ENCODE peak calls at places on chromosomes 3 and 15, in five cellular contexts. J is IMR-90, B is K562, V is H1, E is HepG2. M is an unnamed sample.
A peak's percentile ranks its signal among the peaks of the same experiment; 100 is the strongest.

GRCh38 chr3:195731356-195731960 is 10.7 kb downstream of the MUC20 start:
- DNase-seq in J (no peak), E (no peak), V (no peak), B (no peak), M (no peak)

GRCh38 chr15:101146118-101146702 is 105.6 kb downstream of the CHSY1 start:
- DNase-seq in B (no peak), E (no peak), V (no peak), J (no peak), M (no peak)

GRCh38 chr15:52013151-52013791 is 5.7 kb upstream of the MAPK6 start:
- DNase-seq in E (no peak), B (no peak), V (no peak), J (peak; percentile 80), M (peak; percentile 36)

GRCh38 chr3:147838650-147839049 is 429.5 kb downstream of the ZIC1 start:
- DNase-seq in J (peak; percentile 24), V (no peak), B (no peak), E (no peak), M (no peak)

GRCh38 chr15:29139540-29140459 is 129.8 kb downstream of the NSMCE3 start:
- DNase-seq in V (peak; percentile 94), J (peak; percentile 24), E (no peak), B (peak; percentile 85), M (peak; percentile 86)

GRCh38 chr15:62649793-62650420 is 392.6 kb upstream of the TPM1 start:
- DNase-seq in B (no peak), V (no peak), E (no peak), J (peak; percentile 58), M (no peak)

GRCh38 chr3:81622395-81622794 is 139.1 kb downstream of the GBE1 start:
- DNase-seq in E (no peak), V (no peak), J (peak; percentile 53), B (no peak), M (no peak)

GRCh38 chr3:171526146-171526545 is 65.9 kb upstream of the TNIK start:
- DNase-seq in B (no peak), J (peak; percentile 65), E (no peak), V (no peak), M (no peak)

GRCh38 chr15:60426870-60427528 is 29.2 kb upstream of the ANXA2 start:
- DNase-seq in E (no peak), J (peak; percentile 85), V (no peak), B (no peak), M (no peak)

GRCh38 chr15:92869977-92870644 is 30.0 kb upstream of the CHD2 start:
- DNase-seq in E (no peak), J (peak; percentile 37), V (peak; percentile 40), B (no peak), M (no peak)

GRCh38 chr3:188695251-188695650 is 476.5 kb upstream of the TPRG1 start:
- DNase-seq in J (peak; percentile 6), B (no peak), V (no peak), E (no peak), M (no peak)

GRCh38 chr3:56980283-56980682 is 80.2 kb upstream of the SPATA12 start:
- DNase-seq in J (no peak), E (no peak), B (no peak), V (no peak), M (no peak)

GRCh38 chr15:67173015-67173414 is 81.4 kb downstream of the AAGAB start:
- DNase-seq in J (no peak), V (no peak), B (no peak), E (no peak), M (no peak)

GRCh38 chr15:94523873-94524272 is 292.5 kb downstream of the MCTP2 start:
- DNase-seq in V (no peak), J (no peak), B (no peak), E (no peak), M (no peak)

GRCh38 chr3:126780666-126781065 is 76.6 kb downstream of the CHCHD6 start:
- DNase-seq in J (no peak), E (no peak), V (no peak), B (no peak), M (no peak)

GRCh38 chr15:74723754-74724334 is 1.5 kb downstream of the CYP1A1 start:
- DNase-seq in V (peak; percentile 49), E (peak; percentile 82), J (peak; percentile 46), B (peak; percentile 72), M (peak; percentile 47)

GRCh38 chr3:20054549-20054987 is 14.3 kb downstream of the KAT2B start:
- DNase-seq in V (no peak), E (peak; percentile 78), J (peak; percentile 78), B (no peak), M (peak; percentile 94)

GRCh38 chr15:39785806-39786205 is 3.2 kb upstream of the FSIP1 start:
- DNase-seq in V (no peak), B (no peak), J (no peak), E (no peak), M (no peak)

GRCh38 chr3:55882006-55882405 is 394.9 kb upstream of the WNT5A start:
- DNase-seq in B (no peak), J (no peak), E (no peak), V (peak; percentile 43), M (no peak)

GRCh38 chr15:70291295-70291694 is 193.6 kb upstream of the TLE3 start:
- DNase-seq in V (no peak), E (no peak), B (no peak), J (no peak), M (no peak)

GRCh38 chr15:69578792-69579587 is 126.4 kb downstream of the RPLP1 start:
- DNase-seq in E (no peak), V (no peak), J (no peak), B (no peak), M (no peak)

GRCh38 chr3:70716832-70717231 is 404.4 kb upstream of the MDFIC2 start:
- DNase-seq in J (peak; percentile 48), E (no peak), V (no peak), B (no peak), M (no peak)

GRCh38 chr3:97720417-97720816 is 44.1 kb upstream of the ARL6 start:
- DNase-seq in E (no peak), J (no peak), B (no peak), V (no peak), M (no peak)

GRCh38 chr15:85618956-85619491 is 175.7 kb downstream of the KLHL25 start:
- DNase-seq in E (no peak), V (no peak), J (peak; percentile 98), B (no peak), M (peak; percentile 63)

GRCh38 chr15:34855893-34856292 is 60.5 kb upstream of the ACTC1 start:
- DNase-seq in E (no peak), J (peak; percentile 24), V (no peak), B (no peak), M (no peak)

GRCh38 chr3:54517424-54517823 is 395.1 kb downstream of the CACNA2D3 start:
- DNase-seq in B (no peak), E (no peak), J (no peak), V (no peak), M (no peak)

GRCh38 chr3:38651153-38651789 is 1.8 kb upstream of the SCN5A start:
- DNase-seq in B (peak; percentile 78), J (peak; percentile 52), V (peak; percentile 90), E (peak; percentile 45), M (peak; percentile 61)

GRCh38 chr3:184196536-184196935 is 10.5 kb downstream of the ABCF3 start:
- DNase-seq in B (no peak), E (peak; percentile 18), J (no peak), V (no peak), M (no peak)

GRCh38 chr3:155326249-155326648 is 32.8 kb upstream of the STRIT1 start:
- DNase-seq in B (no peak), J (no peak), E (no peak), V (no peak), M (no peak)

GRCh38 chr3:4772171-4772804 is 206.9 kb upstream of the BHLHE40 start:
- DNase-seq in J (peak; percentile 68), V (no peak), E (no peak), B (peak; percentile 29), M (no peak)
- TF ChIP-seq MAFK in J (no peak), V (no peak), E (no peak), B (no peak), M (no peak)

GRCh38 chr3:128280466-128281455 is 127.5 kb downstream of the EEFSEC start:
- DNase-seq in B (no peak), E (no peak), J (no peak), V (peak; percentile 65), M (no peak)

GRCh38 chr3:128281461-128282367 is 128.4 kb downstream of the EEFSEC start:
- DNase-seq in B (no peak), V (peak; percentile 46), E (no peak), J (no peak), M (no peak)

GRCh38 chr3:128285042-128285924 is 132.0 kb downstream of the EEFSEC start:
- DNase-seq in J (no peak), B (no peak), E (no peak), V (peak; percentile 33), M (no peak)

GRCh38 chr3:128283429-128283828 is 130.1 kb downstream of the EEFSEC start:
- DNase-seq in V (peak; percentile 40), B (no peak), J (no peak), E (no peak), M (no peak)

GRCh38 chr3:128282392-128283196 is 129.3 kb downstream of the EEFSEC start:
- DNase-seq in B (no peak), J (peak; percentile 50), E (no peak), V (peak; percentile 54), M (no peak)
- TF ChIP-seq MAFK in B (no peak), J (no peak), E (no peak), V (no peak), M (no peak)

GRCh38 chr3:114712728-114713492 is 419.1 kb downstream of the TIGIT start:
- DNase-seq in B (no peak), E (no peak), V (no peak), J (no peak), M (no peak)

GRCh38 chr3:114714957-114715356 is 421.1 kb downstream of the TIGIT start:
- DNase-seq in E (no peak), B (no peak), J (no peak), V (no peak), M (no peak)

GRCh38 chr3:114716916-114717315 is 423.1 kb downstream of the TIGIT start:
- DNase-seq in E (no peak), B (no peak), J (no peak), V (no peak), M (no peak)

GRCh38 chr3:114711321-114711891 is 417.6 kb downstream of the TIGIT start:
- DNase-seq in J (no peak), B (no peak), V (no peak), E (no peak), M (no peak)

DNA sequence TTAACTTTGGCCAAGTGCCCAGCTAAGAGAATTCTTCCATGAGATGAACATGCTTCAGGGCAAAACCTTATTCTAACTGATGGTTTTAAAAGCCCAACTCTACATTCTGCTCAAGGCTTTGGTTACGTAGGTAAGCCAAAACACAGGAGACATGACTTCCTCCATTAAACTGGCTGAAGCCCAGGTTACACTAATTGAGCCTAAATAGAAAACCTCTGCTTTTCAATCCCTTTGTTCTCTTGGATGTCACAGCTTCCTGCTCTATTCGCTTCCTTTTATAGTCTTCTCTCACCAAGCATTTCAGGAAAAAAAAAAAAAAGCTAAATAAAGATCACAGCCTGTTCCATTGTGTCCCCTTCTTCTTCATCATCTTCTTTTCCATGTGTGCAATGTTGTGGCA is 420.4 kb downstream of the TIGIT start:
- DNase-seq in J (no peak), E (no peak), V (no peak), B (no peak), M (no peak)
- TF ChIP-seq MAFK in J (no peak), E (no peak), V (no peak), B (no peak), M (no peak)

DNA sequence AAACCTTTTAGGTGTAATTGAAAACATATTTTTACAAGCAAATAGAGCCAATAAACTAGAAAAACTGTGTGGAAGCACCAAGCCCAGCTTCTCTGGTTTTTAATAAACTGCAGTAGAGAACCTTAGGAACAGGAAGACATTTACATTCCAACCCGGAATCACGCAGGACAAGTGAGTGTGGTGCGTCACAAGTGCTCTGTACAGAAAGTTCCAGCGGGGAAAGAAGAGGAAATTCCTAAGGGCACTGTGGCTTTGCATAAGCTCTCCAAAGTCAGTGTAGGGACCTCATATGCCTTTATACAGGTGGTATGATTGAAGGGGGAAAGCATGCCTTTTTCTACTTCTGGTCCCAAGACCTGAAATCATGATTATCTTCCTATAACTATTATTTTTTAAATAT is 21.6 kb downstream of the COL8A1 start:
- DNase-seq in J (no peak), V (no peak), B (no peak), E (no peak), M (no peak)
- TF ChIP-seq MAFK in J (no peak), V (no peak), B (no peak), E (no peak), M (no peak)

M was measured in A549.